ENCODE peak calls at places on chromosomes 1 and 21, in seven cellular contexts. One of them, this sample, is unnamed.

GRCh38 chr21:38914531-38915385 is 109.0 kb downstream of the ETS2 start:
- DNase-seq in H1: no peak
- DNase-seq in HepG2: peak; percentile 25
- DNase-seq in HCT116: peak; percentile 28
- DNase-seq in SK-N-SH: no peak
- DNase-seq in K562: no peak
- DNase-seq in GM12878: no peak
- DNase-seq in this sample: no peak

GRCh38 chr1:20964540-20965484 is 177.7 kb upstream of the HP1BP3 start:
- DNase-seq in H1: no peak
- DNase-seq in HepG2: no peak
- DNase-seq in HCT116: no peak
- DNase-seq in SK-N-SH: no peak
- DNase-seq in K562: no peak
- DNase-seq in GM12878: peak; percentile 63
- DNase-seq in this sample: no peak

GRCh38 chr1:6180215-6180577 is at the start of gene CHD5:
- DNase-seq in H1: no peak
- DNase-seq in HepG2: no peak
- DNase-seq in HCT116: no peak
- DNase-seq in SK-N-SH: peak; percentile 82
- DNase-seq in K562: no peak
- DNase-seq in GM12878: no peak
- DNase-seq in this sample: peak; percentile 73

GRCh38 chr21:44874240-44874496 is 678 bp upstream of the PTTG1IP start:
- DNase-seq in H1: no peak
- DNase-seq in HepG2: no peak
- DNase-seq in HCT116: no peak
- DNase-seq in SK-N-SH: peak; percentile 45
- DNase-seq in K562: no peak
- DNase-seq in GM12878: no peak
- DNase-seq in this sample: no peak

GRCh38 chr1:66944330-66945274 is 19.8 kb downstream of the MIER1 start:
- DNase-seq in H1: no peak
- DNase-seq in HepG2: peak; percentile 79
- DNase-seq in HCT116: peak; percentile 52
- DNase-seq in SK-N-SH: no peak
- DNase-seq in K562: no peak
- DNase-seq in GM12878: no peak
- DNase-seq in this sample: no peak

GRCh38 chr1:28258628-28259251 is 578 bp upstream of the SESN2 start:
- DNase-seq in H1: no peak
- DNase-seq in HepG2: no peak
- DNase-seq in HCT116: no peak
- DNase-seq in SK-N-SH: no peak
- DNase-seq in K562: peak; percentile 40
- DNase-seq in GM12878: no peak
- DNase-seq in this sample: no peak

GRCh38 chr1:11053758-11054137 is 6.1 kb downstream of the SRM start:
- DNase-seq in H1: no peak
- DNase-seq in HepG2: no peak
- DNase-seq in HCT116: no peak
- DNase-seq in SK-N-SH: no peak
- DNase-seq in K562: peak; percentile 77
- DNase-seq in GM12878: no peak
- DNase-seq in this sample: no peak

GRCh38 chr1:24695202-24695974 is 49.9 kb upstream of the CLIC4 start:
- DNase-seq in H1: no peak
- DNase-seq in HepG2: no peak
- DNase-seq in HCT116: no peak
- DNase-seq in SK-N-SH: no peak
- DNase-seq in K562: no peak
- DNase-seq in GM12878: no peak
- DNase-seq in this sample: no peak

GRCh38 chr1:108560430-108561144 is 687 bp downstream of the EEIG2 start:
- DNase-seq in H1: peak; percentile 44
- DNase-seq in HepG2: peak; percentile 9
- DNase-seq in HCT116: peak; percentile 70
- DNase-seq in SK-N-SH: peak; percentile 64
- DNase-seq in K562: no peak
- DNase-seq in GM12878: no peak
- DNase-seq in this sample: peak; percentile 58

GRCh38 chr1:171655215-171656116 is 3.0 kb upstream of the MYOC start:
- DNase-seq in H1: peak; percentile 41
- DNase-seq in HepG2: peak; percentile 18
- DNase-seq in HCT116: peak; percentile 18
- DNase-seq in SK-N-SH: peak; percentile 56
- DNase-seq in K562: peak; percentile 71
- DNase-seq in GM12878: no peak
- DNase-seq in this sample: no peak

GRCh38 chr1:204746838-204747442 is 61.4 kb upstream of the LRRN2 start:
- DNase-seq in H1: peak; percentile 43
- DNase-seq in HepG2: peak; percentile 40
- DNase-seq in HCT116: peak; percentile 53
- DNase-seq in SK-N-SH: peak; percentile 52
- DNase-seq in K562: peak; percentile 77
- DNase-seq in GM12878: no peak
- DNase-seq in this sample: peak; percentile 79

GRCh38 chr1:45769261-45769932 is 18.9 kb upstream of the IPP start:
- DNase-seq in H1: no peak
- DNase-seq in HepG2: no peak
- DNase-seq in HCT116: no peak
- DNase-seq in SK-N-SH: no peak
- DNase-seq in K562: peak; percentile 41
- DNase-seq in GM12878: no peak
- DNase-seq in this sample: no peak

GRCh38 chr1:237386362-237387143 is 344.6 kb downstream of the RYR2 start:
- DNase-seq in H1: no peak
- DNase-seq in HepG2: peak; percentile 17
- DNase-seq in HCT116: peak; percentile 7
- DNase-seq in SK-N-SH: peak; percentile 39
- DNase-seq in K562: peak; percentile 20
- DNase-seq in GM12878: no peak
- DNase-seq in this sample: peak; percentile 35

GRCh38 chr1:168372857-168373520 is 92.3 kb downstream of the TBX19 start:
- DNase-seq in H1: no peak
- DNase-seq in HepG2: no peak
- DNase-seq in HCT116: no peak
- DNase-seq in SK-N-SH: no peak
- DNase-seq in K562: peak; percentile 58
- DNase-seq in GM12878: no peak
- DNase-seq in this sample: no peak

GRCh38 chr1:71224958-71225357 is 144.1 kb upstream of the ZRANB2 start:
- DNase-seq in H1: no peak
- DNase-seq in HepG2: no peak
- DNase-seq in HCT116: no peak
- DNase-seq in SK-N-SH: no peak
- DNase-seq in K562: no peak
- DNase-seq in GM12878: no peak
- DNase-seq in this sample: no peak

GRCh38 chr1:116504308-116505156 is 66.3 kb downstream of the CD58 start:
- DNase-seq in H1: no peak
- DNase-seq in HepG2: no peak
- DNase-seq in HCT116: no peak
- DNase-seq in SK-N-SH: no peak
- DNase-seq in K562: peak; percentile 92
- DNase-seq in GM12878: peak; percentile 91
- DNase-seq in this sample: no peak

GRCh38 chr1:185156321-185156853 is 366 bp downstream of the TRMT1L start:
- DNase-seq in H1: no peak
- DNase-seq in HepG2: no peak
- DNase-seq in HCT116: no peak
- DNase-seq in SK-N-SH: no peak
- DNase-seq in K562: no peak
- DNase-seq in GM12878: no peak
- DNase-seq in this sample: no peak

GRCh38 chr1:3337798-3338724 is 116.4 kb upstream of the ARHGEF16 start:
- DNase-seq in H1: no peak
- DNase-seq in HepG2: no peak
- DNase-seq in HCT116: no peak
- DNase-seq in SK-N-SH: no peak
- DNase-seq in K562: no peak
- DNase-seq in GM12878: no peak
- DNase-seq in this sample: no peak

GRCh38 chr1:244065960-244066388 is 14.9 kb downstream of the ZBTB18 start:
- DNase-seq in H1: no peak
- DNase-seq in HepG2: no peak
- DNase-seq in HCT116: no peak
- DNase-seq in SK-N-SH: no peak
- DNase-seq in K562: no peak
- DNase-seq in GM12878: no peak
- DNase-seq in this sample: no peak

GRCh38 chr21:26840912-26841311 is 4.3 kb downstream of the ADAMTS1 start:
- DNase-seq in H1: no peak
- DNase-seq in HepG2: no peak
- DNase-seq in HCT116: no peak
- DNase-seq in SK-N-SH: peak; percentile 29
- DNase-seq in K562: no peak
- DNase-seq in GM12878: no peak
- DNase-seq in this sample: no peak

GRCh38 chr1:51898090-51898734 is 19.7 kb upstream of the NRDC start:
- DNase-seq in H1: no peak
- DNase-seq in HepG2: no peak
- DNase-seq in HCT116: no peak
- DNase-seq in SK-N-SH: no peak
- DNase-seq in K562: no peak
- DNase-seq in GM12878: no peak
- DNase-seq in this sample: no peak
- TF ChIP-seq JUND in H1: no peak
- TF ChIP-seq JUND in HepG2: no peak
- TF ChIP-seq JUND in HCT116: peak; percentile 13
- TF ChIP-seq JUND in SK-N-SH: peak; percentile 80
- TF ChIP-seq JUND in K562: no peak
- TF ChIP-seq JUND in GM12878: no peak
- TF ChIP-seq JUND in this sample: no peak

GRCh38 chr1:212161231-212161781 is 123.9 kb upstream of the PPP2R5A start:
- DNase-seq in H1: no peak
- DNase-seq in HepG2: no peak
- DNase-seq in HCT116: peak; percentile 13
- DNase-seq in SK-N-SH: no peak
- DNase-seq in K562: peak; percentile 45
- DNase-seq in GM12878: peak; percentile 25
- DNase-seq in this sample: no peak
- TF ChIP-seq JUND in H1: no peak
- TF ChIP-seq JUND in HepG2: no peak
- TF ChIP-seq JUND in HCT116: no peak
- TF ChIP-seq JUND in SK-N-SH: peak; percentile 56
- TF ChIP-seq JUND in K562: peak; percentile 82
- TF ChIP-seq JUND in GM12878: no peak
- TF ChIP-seq JUND in this sample: no peak

GRCh38 chr1:173002891-173003582 is 47.7 kb downstream of the TNFSF18 start:
- DNase-seq in H1: no peak
- DNase-seq in HepG2: no peak
- DNase-seq in HCT116: no peak
- DNase-seq in SK-N-SH: no peak
- DNase-seq in K562: no peak
- DNase-seq in GM12878: no peak
- DNase-seq in this sample: no peak
- TF ChIP-seq JUND in H1: no peak
- TF ChIP-seq JUND in HepG2: no peak
- TF ChIP-seq JUND in HCT116: no peak
- TF ChIP-seq JUND in SK-N-SH: no peak
- TF ChIP-seq JUND in K562: no peak
- TF ChIP-seq JUND in GM12878: no peak
- TF ChIP-seq JUND in this sample: no peak

DNA sequence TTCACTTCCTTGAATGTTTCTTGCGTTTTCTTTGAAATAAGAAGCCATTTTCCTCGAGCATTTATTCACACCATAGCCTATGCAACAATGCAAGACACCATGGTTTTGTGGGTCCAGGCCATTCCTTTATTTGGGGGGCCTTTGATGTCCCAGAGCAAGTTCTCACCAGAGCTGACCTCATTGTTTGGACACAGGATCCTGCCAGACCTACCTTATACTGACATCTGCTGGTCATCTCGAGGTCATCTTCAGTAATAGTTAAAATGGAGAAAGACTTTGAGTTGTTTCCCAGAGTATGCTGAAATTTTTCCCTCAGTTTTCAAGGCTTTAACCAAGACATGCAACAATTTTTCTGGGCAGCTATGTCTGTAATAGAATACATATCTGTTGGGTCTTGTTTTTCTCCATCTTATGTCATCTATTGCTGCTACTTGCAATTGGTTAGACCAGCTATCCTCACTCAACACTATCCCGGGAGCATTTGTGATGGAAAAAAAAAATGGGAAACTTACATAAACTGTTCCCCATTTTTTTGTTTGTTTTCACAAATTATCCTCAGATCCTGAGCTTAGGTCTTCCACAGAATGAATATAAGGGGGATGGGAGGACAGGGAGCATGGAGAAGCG is 34.0 kb upstream of the BACE2 start:
- DNase-seq in H1: no peak
- DNase-seq in HepG2: peak; percentile 49
- DNase-seq in HCT116: peak; percentile 39
- DNase-seq in SK-N-SH: peak; percentile 61
- DNase-seq in K562: peak; percentile 65
- DNase-seq in GM12878: no peak
- DNase-seq in this sample: peak; percentile 73
- TF ChIP-seq JUND in H1: peak; percentile 49
- TF ChIP-seq JUND in HepG2: no peak
- TF ChIP-seq JUND in HCT116: no peak
- TF ChIP-seq JUND in SK-N-SH: no peak
- TF ChIP-seq JUND in K562: no peak
- TF ChIP-seq JUND in GM12878: no peak
- TF ChIP-seq JUND in this sample: no peak

DNA sequence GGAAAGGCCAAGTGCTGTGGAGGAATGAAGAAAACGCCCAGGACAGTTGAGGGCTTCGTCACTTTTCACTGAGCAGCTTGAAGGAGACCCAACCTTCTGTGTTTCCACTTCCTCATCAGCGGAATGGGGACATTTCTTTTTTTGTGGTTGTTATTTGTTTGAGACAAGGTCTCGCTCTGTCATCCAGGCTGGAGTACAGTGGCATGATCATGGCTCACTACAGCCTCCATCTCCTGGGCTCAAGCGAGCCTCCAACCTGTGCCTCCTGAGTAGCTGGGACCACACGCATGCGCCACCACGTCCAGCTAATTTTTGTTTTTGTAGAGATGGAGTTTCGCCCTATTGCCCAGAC is 28.6 kb upstream of the RNF19B start:
- DNase-seq in H1: no peak
- DNase-seq in HepG2: no peak
- DNase-seq in HCT116: no peak
- DNase-seq in SK-N-SH: no peak
- DNase-seq in K562: no peak
- DNase-seq in GM12878: peak; percentile 42
- DNase-seq in this sample: no peak
- TF ChIP-seq JUND in H1: no peak
- TF ChIP-seq JUND in HepG2: no peak
- TF ChIP-seq JUND in HCT116: no peak
- TF ChIP-seq JUND in SK-N-SH: no peak
- TF ChIP-seq JUND in K562: no peak
- TF ChIP-seq JUND in GM12878: no peak
- TF ChIP-seq JUND in this sample: no peak